ENCODE peak calls at places on chromosomes 13 and 19, in seven cellular contexts. I is tibial nerve, R is spleen, U is uterus, M is stomach, Y is ovary, Z is transverse colon. B is an unnamed sample. For H3K27me3, the result is how much of the 10 kb centered on the place peaks cover.

GRCh38 chr13:94764576-94765321 is 52.4 kb upstream of the SOX21 start:
- DNase-seq in Z (no peak), I (no peak), Y (no peak), M (no peak), R (no peak), U (no peak), B (no peak)

GRCh38 chr13:102367836-102368235 is 34.0 kb downstream of the FGF14 start:
- DNase-seq in Z (no peak), Y (no peak), I (no peak), U (no peak), R (no peak), M (no peak), B (no peak)

GRCh38 chr19:4086336-4086953 is 19.7 kb upstream of the ZBTB7A start:
- DNase-seq in I (no peak), R (peak), Y (no peak), U (no peak), Z (peak), M (peak), B (no peak)

GRCh38 chr19:47315125-47315821 is 5.6 kb downstream of the C5AR1 start:
- DNase-seq in Z (peak), Y (no peak), M (peak), I (no peak), R (peak), U (peak), B (peak)

GRCh38 chr13:99289674-99290337 is 17.4 kb downstream of the GPR183 start:
- DNase-seq in M (no peak), R (no peak), U (no peak), Y (no peak), Z (no peak), I (no peak), B (no peak)

GRCh38 chr19:4267101-4267900 is 11.8 kb upstream of the SHD start:
- DNase-seq in Y (peak), M (peak), R (peak), U (peak), I (peak), Z (peak), B (no peak)

GRCh38 chr13:105960326-105960725 is 575.1 kb downstream of the EFNB2 start:
- DNase-seq in R (no peak), Z (no peak), I (no peak), M (no peak), Y (no peak), U (no peak), B (no peak)

GRCh38 chr13:93942016-93942415 is 537.5 kb downstream of the DCT start:
- DNase-seq in Y (no peak), Z (no peak), R (no peak), M (no peak), I (no peak), U (no peak), B (no peak)

GRCh38 chr19:44948763-44949374 is 3.0 kb downstream of the APOC2 start:
- DNase-seq in Z (no peak), R (no peak), U (no peak), Y (no peak), M (no peak), I (no peak), B (no peak)

GRCh38 chr13:94641432-94641941 is 39.8 kb downstream of the GPR180 start:
- DNase-seq in U (no peak), Z (no peak), I (no peak), R (no peak), Y (no peak), M (no peak), B (no peak)

GRCh38 chr13:41008349-41008980 is 10.7 kb downstream of the ELF1 start:
- DNase-seq in Z (no peak), R (no peak), Y (no peak), I (no peak), M (no peak), U (no peak), B (no peak)

GRCh38 chr13:28964831-28965230 is 144.7 kb downstream of the MTUS2 start:
- DNase-seq in M (no peak), R (no peak), Y (no peak), I (no peak), Z (no peak), U (no peak), B (no peak)

GRCh38 chr19:54448037-54448773 is 794 bp upstream of the LENG8 start:
- DNase-seq in R (peak), Z (peak), Y (peak), I (peak), U (peak), M (no peak), B (peak)

GRCh38 chr19:50478901-50479715 is 2.5 kb upstream of the GARIN5A start:
- DNase-seq in M (no peak), Z (no peak), Y (no peak), I (no peak), R (peak), U (no peak), B (peak)

GRCh38 chr19:3287814-3288213 is 63.4 kb downstream of the CELF5 start:
- DNase-seq in I (no peak), U (no peak), M (no peak), Z (no peak), Y (peak), R (no peak), B (no peak)

GRCh38 chr19:3608079-3608641 is 1.5 kb upstream of the TBXA2R start:
- DNase-seq in M (no peak), U (no peak), Y (no peak), I (no peak), R (no peak), Z (no peak), B (no peak)

GRCh38 chr13:104143760-104144406 is 1077.7 kb upstream of the SLC10A2 start:
- DNase-seq in Y (no peak), Z (no peak), I (no peak), U (no peak), M (no peak), R (no peak), B (no peak)

DNA sequence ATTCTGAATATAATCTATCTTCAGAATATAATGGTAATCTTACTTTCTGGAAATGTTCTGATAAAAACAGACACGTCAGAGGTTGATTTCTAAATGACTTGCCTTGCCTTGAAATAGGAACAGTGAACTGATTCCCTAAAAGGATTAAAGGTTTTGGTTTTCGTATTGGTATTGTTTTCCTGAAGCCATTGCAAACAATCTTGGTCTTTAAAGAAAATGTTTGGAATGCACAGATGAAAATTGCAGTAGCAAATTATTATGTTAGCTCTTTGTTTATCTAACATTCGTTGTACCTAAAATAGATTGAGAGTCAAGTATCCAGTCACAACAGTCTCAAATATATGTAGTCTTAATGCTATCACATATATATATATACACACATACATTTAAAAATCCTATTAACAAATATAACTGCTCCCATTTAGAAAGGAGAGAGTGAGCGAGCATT is 1.7 kb downstream of the ITM2B start:
- DNase-seq in U (no peak), Z (no peak), M (no peak), Y (no peak), R (no peak), I (no peak), B (no peak)
- H3K27ac ChIP-seq in U (peak), Z (peak), M (peak), Y (peak), R (peak), I (peak), B (peak)

GRCh38 chr13:97881556-97881955 is 71.9 kb upstream of the IPO5 start:
- DNase-seq in M (no peak), Y (no peak), I (no peak), U (no peak), R (no peak), Z (no peak), B (no peak)
- H3K27me3 ChIP-seq in M (under half), Y (under half), I (under half), U (under half), R (under half), Z (under half), B (under half)

GRCh38 chr13:19791953-19792537 is 9.3 kb upstream of the PSPC1 start:
- DNase-seq in M (no peak), I (no peak), Y (no peak), Z (no peak), R (no peak), U (no peak), B (no peak)

GRCh38 chr13:19795956-19796355 is 13.2 kb upstream of the PSPC1 start:
- DNase-seq in M (no peak), U (no peak), Z (no peak), R (no peak), I (no peak), Y (no peak), B (no peak)

GRCh38 chr13:19794552-19795143 is 11.9 kb upstream of the PSPC1 start:
- DNase-seq in I (no peak), Y (no peak), M (no peak), U (no peak), Z (no peak), R (no peak), B (no peak)
- TF ChIP-seq POLR2A in I (no peak), Y (no peak), M (no peak), U (no peak), Z (no peak), R (no peak), B (no peak)

DNA sequence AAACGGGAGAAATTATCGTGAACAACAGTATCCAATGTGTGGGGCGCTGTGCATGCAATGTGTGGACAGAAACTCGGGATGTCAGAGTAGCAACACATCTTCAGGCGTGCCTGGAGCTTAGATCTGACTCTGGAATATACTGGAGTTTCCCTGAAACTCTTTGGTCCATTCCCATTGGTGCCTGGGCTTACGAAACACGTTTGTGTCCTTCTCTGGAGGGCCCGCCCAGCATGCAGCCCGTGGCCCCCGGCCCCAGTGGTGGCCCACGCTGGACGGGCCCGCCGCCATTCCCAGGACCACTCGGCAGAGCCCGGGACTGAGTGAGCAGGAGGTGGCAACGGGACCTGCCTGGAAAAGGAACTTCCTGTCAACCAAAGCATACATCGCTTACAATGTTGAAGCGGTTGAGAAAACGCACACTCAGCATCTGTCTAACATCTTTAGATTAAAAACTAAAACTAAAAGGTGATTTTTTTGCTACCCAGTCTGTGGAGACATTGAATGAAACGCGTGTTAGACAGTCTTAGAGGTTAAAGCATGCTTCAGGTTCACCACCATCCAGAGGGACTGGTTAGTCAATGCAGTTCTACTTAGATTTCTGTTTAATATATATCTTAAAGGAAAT is 19.3 kb upstream of the TIMM44 start:
- DNase-seq in Y (no peak), R (no peak), Z (no peak), U (no peak), M (no peak), I (no peak), B (no peak)
- H3K27ac ChIP-seq in Y (no peak), R (no peak), Z (no peak), U (no peak), M (no peak), I (no peak), B (no peak)

GRCh38 chr13:112101360-112101930 is 34.5 kb downstream of the SOX1 start:
- DNase-seq in U (no peak), Z (no peak), I (no peak), R (no peak), M (no peak), Y (no peak), B (no peak)
- H3K27me3 ChIP-seq in U (under half), Z (half or more), I (half or more), R (under half), M (half or more), Y (under half), B (under half)

DNA sequence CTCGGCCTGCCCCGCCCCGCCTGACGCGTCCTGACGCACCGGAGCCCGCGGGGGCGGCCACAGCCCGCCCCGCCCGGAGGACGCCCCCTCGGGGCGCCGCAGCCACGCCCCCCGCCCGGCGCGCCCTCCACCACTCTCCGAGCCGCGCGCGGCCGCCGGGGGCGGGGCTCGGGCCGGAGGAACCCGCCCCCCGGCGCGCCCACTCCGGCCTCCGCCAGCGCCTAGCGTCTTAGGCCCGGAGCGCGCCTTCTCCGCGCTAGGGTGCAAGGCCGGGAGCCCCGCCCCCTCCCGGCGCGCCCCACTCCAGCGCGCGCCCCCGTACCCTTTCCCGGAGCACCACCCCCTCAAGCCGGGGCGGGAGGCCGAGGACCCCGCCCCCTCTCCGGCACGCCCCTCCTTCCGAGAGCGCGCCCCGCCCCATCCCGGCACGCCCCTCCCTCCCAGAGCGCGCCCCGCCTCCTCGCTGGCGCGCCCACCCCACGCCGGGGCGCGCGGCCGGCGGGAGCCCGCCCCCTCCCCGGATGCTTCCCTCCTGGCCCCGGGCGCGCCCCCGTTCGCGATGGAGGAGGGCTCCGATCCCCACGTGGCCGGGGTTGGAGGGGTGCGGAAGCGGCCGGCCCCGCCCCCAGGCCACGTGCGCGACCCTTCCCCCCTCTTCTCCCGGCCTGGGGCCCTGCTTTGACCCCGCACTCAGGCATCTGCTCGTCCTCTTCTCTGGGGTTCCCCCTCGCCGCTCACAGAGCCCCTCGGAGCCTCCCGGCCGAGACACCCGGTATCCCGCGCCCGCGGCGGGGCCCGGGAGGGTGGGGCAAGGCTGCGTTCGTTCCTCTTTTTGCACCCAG is 480 bp upstream of the KLF16 start:
- DNase-seq in Z (peak), R (peak), Y (peak), I (peak), M (peak), U (peak), B (peak)
- TF ChIP-seq POLR2A in Z (peak), R (no peak), Y (peak), I (no peak), M (no peak), U (no peak), B (peak)

GRCh38 chr13:30906411-30906990 is 430 bp downstream of the MEDAG start:
- DNase-seq in I (no peak), U (no peak), Z (no peak), R (no peak), Y (peak), M (no peak), B (no peak)
- H3K27ac ChIP-seq in I (peak), U (peak), Z (peak), R (no peak), Y (peak), M (peak), B (peak)

DNA sequence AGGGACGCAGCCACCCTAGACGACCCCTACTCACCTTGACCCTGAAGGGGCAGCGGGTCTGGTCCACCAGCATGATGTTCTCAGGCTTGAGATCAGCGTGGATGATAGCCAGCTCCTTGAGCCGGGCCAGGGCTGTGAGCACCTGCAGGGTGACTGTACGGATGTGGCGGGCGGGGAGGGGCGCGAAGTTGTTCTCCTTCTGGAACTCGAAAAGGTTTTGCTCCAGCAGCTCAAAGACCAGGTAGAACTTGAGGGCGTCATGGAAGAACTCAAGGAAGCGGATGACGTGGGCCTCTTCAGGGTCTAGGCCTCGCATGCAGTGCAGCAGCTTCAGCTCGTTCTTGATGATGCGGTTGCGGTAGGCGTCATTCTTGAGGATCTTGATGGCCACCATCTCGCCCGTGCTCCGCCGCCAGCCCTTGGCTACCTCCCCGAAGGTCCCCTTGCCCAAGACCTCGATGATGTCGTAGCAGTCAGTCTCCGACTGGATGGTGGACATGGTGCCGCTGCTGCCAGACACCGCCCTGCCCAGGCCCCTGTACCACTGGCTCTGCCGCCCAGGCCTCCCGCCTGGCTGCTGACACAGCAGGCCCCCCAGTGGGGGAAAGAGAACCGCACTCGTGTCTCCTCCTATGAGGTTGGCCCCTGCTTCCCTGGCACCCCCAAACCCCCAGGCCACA is 437 bp downstream of the HIPK4 start:
- DNase-seq in M (no peak), U (no peak), Y (no peak), Z (no peak), R (no peak), I (no peak), B (no peak)
- H3K27me3 ChIP-seq in M (under half), U (under half), Y (under half), Z (under half), R (under half), I (under half), B (under half)

GRCh38 chr13:32731074-32731473 is 144.8 kb downstream of the PDS5B start:
- DNase-seq in M (no peak), R (no peak), Y (no peak), I (no peak), U (no peak), Z (no peak), B (no peak)

GRCh38 chr13:32731576-32731975 is 145.3 kb downstream of the PDS5B start:
- DNase-seq in M (no peak), R (no peak), Z (no peak), U (no peak), Y (no peak), I (no peak), B (no peak)

GRCh38 chr13:32726374-32727037 is 140.3 kb downstream of the PDS5B start:
- DNase-seq in M (no peak), U (no peak), Z (no peak), R (no peak), Y (no peak), I (no peak), B (no peak)

GRCh38 chr13:32723987-32724386 is 137.7 kb downstream of the PDS5B start:
- DNase-seq in Y (peak), R (no peak), M (no peak), U (no peak), I (no peak), Z (no peak), B (no peak)

GRCh38 chr13:32728327-32728726 is 142.1 kb downstream of the PDS5B start:
- DNase-seq in Z (no peak), R (no peak), I (no peak), U (no peak), Y (no peak), M (no peak), B (no peak)
- TF ChIP-seq POLR2A in Z (no peak), R (no peak), I (no peak), U (no peak), Y (no peak), M (no peak), B (no peak)

DNA sequence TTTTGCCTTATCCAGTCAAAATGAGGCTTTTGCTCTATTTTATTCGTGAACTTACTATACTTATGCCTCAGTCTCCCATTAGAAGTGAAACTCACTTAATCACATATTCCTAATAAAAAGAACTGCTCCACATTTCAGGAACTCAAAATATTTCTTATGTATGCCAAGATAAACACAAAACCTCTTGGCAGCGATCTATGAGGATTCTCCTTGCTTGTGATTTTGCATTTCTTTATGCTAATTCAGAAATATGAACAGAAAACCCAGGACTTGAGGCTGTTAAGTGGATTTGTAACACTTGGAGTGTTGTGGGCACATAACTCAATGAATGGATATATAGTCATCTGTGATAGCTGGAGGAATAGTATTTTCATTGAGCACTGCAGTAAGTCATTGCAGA is 5.5 kb upstream of the KATNAL1 start:
- DNase-seq in Z (no peak), M (no peak), U (no peak), I (no peak), R (no peak), Y (no peak), B (no peak)
- H3K27ac ChIP-seq in Z (no peak), M (no peak), U (no peak), I (no peak), R (no peak), Y (no peak), B (no peak)

B was measured in gastrocnemius medialis.